ENCODE peak calls at places on chromosomes 3 and 15, in nine cellular contexts. Z is stomach; N is mucosa of descending colon; Y is psoas muscle; E is cardiac fibroblast; K is progenitor cell of endocrine pancreas; I is neural progenitor cell; U is brain microvascular endothelial cell; C is activated CD8-positive, alpha-beta T cell treated with anti-CD3 and anti-CD28 coated beads for 36 hours. H is an unnamed sample.

GRCh38 chr15:71346464-71346863 is 231.2 kb downstream of the THSD4 start:
- DNase-seq in U (no peak), K (no peak), Z (no peak), E (no peak), N (no peak), Y (no peak), I (no peak), C (no peak), H (no peak)

GRCh38 chr3:166444336-166444735 is 607.1 kb upstream of the BCHE start:
- DNase-seq in U (no peak), E (no peak), Z (no peak), N (no peak), Y (no peak), I (no peak), K (no peak), C (no peak), H (no peak)

GRCh38 chr3:119211803-119212202 is 28.9 kb downstream of the B4GALT4 start:
- DNase-seq in U (no peak), C (no peak), E (no peak), Y (no peak), N (no peak), K (no peak), I (no peak), Z (no peak), H (no peak)

GRCh38 chr3:23601020-23601822 is 204.5 kb upstream of the UBE2E1 start:
- DNase-seq in K (no peak), I (no peak), E (peak; percentile 31), U (no peak), C (no peak), Y (no peak), Z (no peak), N (no peak), H (no peak)

GRCh38 chr15:95591886-95592285 is 738.6 kb upstream of the NR2F2 start:
- DNase-seq in N (no peak), K (no peak), C (no peak), E (peak; percentile 35), Z (no peak), I (no peak), Y (no peak), U (no peak), H (no peak)

GRCh38 chr15:42079401-42079908 is 14.9 kb downstream of the PLA2G4D start:
- DNase-seq in N (no peak), E (no peak), I (no peak), Y (no peak), Z (peak; percentile 21), K (no peak), U (no peak), C (no peak), H (peak; percentile 67)

GRCh38 chr3:157127831-157128767 is 31.8 kb downstream of the CCNL1 start:
- DNase-seq in N (no peak), U (peak; percentile 89), Y (peak; percentile 51), C (peak; percentile 91), K (no peak), I (no peak), E (peak; percentile 94), Z (peak; percentile 37), H (no peak)

GRCh38 chr3:45964139-45964538 is 20.9 kb downstream of the CXCR6 start:
- DNase-seq in Z (no peak), N (no peak), E (no peak), Y (no peak), I (no peak), C (peak; percentile 84), K (no peak), U (no peak), H (no peak)

GRCh38 chr3:196555295-196555694 is 13.1 kb downstream of the WDR53 start:
- DNase-seq in K (no peak), E (no peak), Y (no peak), Z (no peak), I (no peak), C (no peak), N (no peak), U (no peak), H (no peak)

GRCh38 chr3:192923731-192924130 is 6.1 kb upstream of the MB21D2 start:
- DNase-seq in Y (no peak), Z (no peak), E (no peak), N (no peak), I (no peak), U (no peak), C (no peak), K (no peak), H (no peak)

GRCh38 chr15:80234883-80235282 is 17.1 kb downstream of the CTXND1 start:
- DNase-seq in U (no peak), E (peak; percentile 50), C (peak; percentile 68), N (peak; percentile 51), Z (peak; percentile 34), Y (peak; percentile 27), I (peak; percentile 42), K (no peak), H (no peak)

GRCh38 chr3:75180945-75181298 is 483.2 kb upstream of the FRG2C start:
- DNase-seq in Z (no peak), N (no peak), E (no peak), C (no peak), I (no peak), K (no peak), Y (no peak), U (peak; percentile 10), H (no peak)

GRCh38 chr3:51357856-51358255 is 27.2 kb upstream of the MANF start:
- DNase-seq in C (no peak), Y (no peak), Z (no peak), U (no peak), E (no peak), K (no peak), N (no peak), I (no peak), H (no peak)

GRCh38 chr3:37862219-37862711 is 585 bp downstream of the CTDSPL start:
- DNase-seq in K (peak; percentile 23), U (peak; percentile 22), E (peak; percentile 44), Z (peak; percentile 51), C (peak; percentile 56), Y (peak; percentile 63), I (peak; percentile 51), N (peak; percentile 76), H (no peak)

GRCh38 chr15:56291741-56292140 is 48.1 kb upstream of the RFX7 start:
- DNase-seq in C (no peak), U (no peak), E (no peak), I (no peak), K (no peak), Z (no peak), N (no peak), Y (no peak), H (no peak)

GRCh38 chr3:56342475-56342874 is 125.8 kb downstream of the ERC2 start:
- DNase-seq in K (no peak), N (no peak), C (no peak), I (no peak), Y (no peak), U (no peak), E (no peak), Z (no peak), H (no peak)

GRCh38 chr3:56351496-56351895 is 116.8 kb downstream of the ERC2 start:
- DNase-seq in I (no peak), U (no peak), E (no peak), K (no peak), C (no peak), Z (no peak), Y (no peak), N (no peak), H (no peak)

DNA sequence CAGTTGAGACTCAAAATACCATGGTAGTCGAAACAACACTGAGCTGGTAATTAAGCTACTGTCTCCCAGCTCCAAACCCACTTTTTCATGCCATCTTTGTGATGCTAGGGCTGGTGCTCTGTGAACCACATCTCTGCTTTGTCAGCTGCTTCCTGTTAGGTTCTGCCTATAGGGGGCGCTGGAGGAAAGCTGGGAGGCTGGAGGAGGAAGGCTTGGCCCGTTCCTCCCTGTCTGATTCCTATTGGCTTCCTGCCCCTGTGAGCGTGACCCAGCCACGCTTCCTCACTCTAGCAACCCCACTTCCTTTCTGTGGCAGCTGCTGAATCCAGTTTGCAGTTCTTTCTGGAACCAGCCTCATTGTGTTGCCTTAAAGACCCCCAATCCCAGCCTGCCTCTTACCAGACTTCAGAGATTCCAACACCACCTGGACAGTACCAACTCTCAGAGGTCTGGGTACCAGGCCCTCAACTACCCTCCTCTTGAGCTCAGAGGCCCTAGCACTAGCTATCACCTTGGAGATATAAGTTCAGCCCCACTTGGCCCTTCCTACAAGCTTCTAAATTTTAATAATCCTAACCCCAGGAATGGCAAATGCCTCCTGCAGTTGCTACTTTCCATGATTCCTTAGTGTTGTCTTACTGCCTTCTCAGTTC is 120.9 kb downstream of the ERC2 start:
- DNase-seq in Y (no peak), K (peak; percentile 10), I (peak; percentile 73), N (peak; percentile 23), E (peak; percentile 5), U (no peak), C (peak; percentile 66), Z (peak; percentile 45), H (no peak)
- TF ChIP-seq CTCF in Y (no peak), K (peak; percentile 49), I (peak; percentile 79), N (no peak), E (peak; percentile 41), U (peak; percentile 52), C (peak; percentile 47), Z (no peak), H (peak; percentile 65)

GRCh38 chr3:101544181-101544850 is 17.4 kb upstream of the TRMT10C start:
- DNase-seq in N (no peak), E (no peak), K (no peak), U (no peak), I (no peak), Y (no peak), C (no peak), Z (no peak), H (no peak)
- TF ChIP-seq CTCF in N (no peak), E (peak; percentile 2), K (peak; percentile 26), U (peak; percentile 25), I (peak; percentile 14), Y (peak; percentile 8), C (no peak), Z (no peak), H (peak; percentile 18)

GRCh38 chr15:73988075-73988969 is 3.8 kb downstream of the STOML1 start:
- DNase-seq in N (no peak), Y (no peak), C (no peak), U (peak; percentile 40), E (no peak), I (no peak), K (no peak), Z (no peak), H (no peak)

GRCh38 chr15:73986055-73986775 is 5.9 kb downstream of the STOML1 start:
- DNase-seq in K (no peak), N (no peak), E (no peak), Y (no peak), C (no peak), I (peak; percentile 31), U (no peak), Z (no peak), H (no peak)

GRCh38 chr15:73987646-73988045 is 4.4 kb downstream of the STOML1 start:
- DNase-seq in U (no peak), Y (no peak), Z (no peak), N (no peak), C (no peak), E (no peak), K (no peak), I (no peak), H (no peak)

GRCh38 chr15:73985101-73985873 is 6.8 kb downstream of the STOML1 start:
- DNase-seq in C (no peak), Z (no peak), Y (no peak), N (peak; percentile 48), U (no peak), I (no peak), E (no peak), K (no peak), H (no peak)

GRCh38 chr15:73986776-73987056 is 5.4 kb downstream of the STOML1 start:
- DNase-seq in Y (no peak), I (no peak), C (no peak), Z (no peak), U (no peak), E (no peak), N (no peak), K (no peak), H (no peak)
- TF ChIP-seq CTCF in Y (no peak), I (no peak), C (no peak), Z (no peak), U (no peak), E (no peak), N (no peak), K (no peak), H (no peak)

GRCh38 chr3:122858373-122858772 is 63.5 kb downstream of the SLC49A4 start:
- DNase-seq in E (peak; percentile 65), K (no peak), Z (no peak), I (no peak), N (no peak), Y (no peak), C (no peak), U (peak; percentile 12), H (no peak)
- TF ChIP-seq CTCF in E (peak; percentile 34), K (peak; percentile 39), Z (no peak), I (peak; percentile 48), N (no peak), Y (peak; percentile 26), C (peak; percentile 38), U (peak; percentile 13), H (peak; percentile 63)

H was measured in type B pancreatic cell.